ENCODE peak calls at places on chromosomes 16 and 17, in five cellular contexts. E, O, F, H and S are unnamed samples. For H3K27me3, the result is how much of the 10 kb centered on the place peaks cover.

GRCh38 chr16:65497571-65497970 is 375.7 kb upstream of the CDH11 start:
- DNase-seq in E (no peak), O (peak), F (no peak), H (no peak), S (no peak)

GRCh38 chr16:28974437-28975157 is at the start of gene SPNS1:
- DNase-seq in O (peak), E (peak), H (peak), F (peak), S (peak)

GRCh38 chr17:47853616-47854015 is 2.7 kb upstream of the SP6 start:
- DNase-seq in O (no peak), E (no peak), F (no peak), H (no peak), S (no peak)

GRCh38 chr16:84718-85452 is 6.9 kb downstream of the MPG start:
- DNase-seq in F (peak), H (peak), E (peak), O (peak), S (no peak)

GRCh38 chr16:19997264-19997663 is 76.4 kb downstream of the GPR139 start:
- DNase-seq in E (no peak), O (no peak), F (no peak), H (no peak), S (no peak)

GRCh38 chr16:57147381-57148191 is 38.3 kb downstream of the PSME3IP1 start:
- DNase-seq in F (no peak), E (no peak), O (peak), H (no peak), S (peak)

GRCh38 chr17:55037828-55038227 is 69.3 kb downstream of the STXBP4 start:
- DNase-seq in O (no peak), E (no peak), H (no peak), F (no peak), S (no peak)

GRCh38 chr16:17927015-17927414 is 409.5 kb downstream of the NPIPA8 start:
- DNase-seq in E (no peak), O (no peak), H (no peak), F (no peak), S (no peak)

GRCh38 chr16:88533381-88533831 is 36.8 kb upstream of the ZC3H18 start:
- DNase-seq in O (peak), F (no peak), E (peak), H (no peak), S (no peak)

GRCh38 chr16:57984443-57985203 is 13.7 kb upstream of the CNGB1 start:
- DNase-seq in H (peak), O (peak), F (peak), E (peak), S (peak)

GRCh38 chr16:20300312-20301097 is 26.8 kb downstream of the GP2 start:
- DNase-seq in E (no peak), F (no peak), O (peak), H (peak), S (peak)

GRCh38 chr17:77356690-77357201 is 216.0 kb downstream of the SEC14L1 start:
- DNase-seq in O (no peak), H (no peak), E (peak), F (peak), S (no peak)

GRCh38 chr16:61987474-61988012 is 48.7 kb downstream of the CDH8 start:
- DNase-seq in F (no peak), H (no peak), O (no peak), E (no peak), S (no peak)

GRCh38 chr17:1532836-1533602 is 16.6 kb upstream of the INPP5K start:
- DNase-seq in O (no peak), E (peak), F (no peak), H (no peak), S (peak)

GRCh38 chr17:64441772-64442549 is 7.0 kb upstream of the MILR1 start:
- DNase-seq in E (no peak), H (peak), O (peak), F (no peak), S (no peak)

GRCh38 chr17:35795007-35795870 is at the start of gene MMP28:
- DNase-seq in O (no peak), F (no peak), H (peak), E (no peak), S (peak)

GRCh38 chr16:85361441-85362118 is 249.3 kb upstream of the CIBAR2 start:
- DNase-seq in E (no peak), O (no peak), H (peak), F (no peak), S (no peak)

GRCh38 chr16:90077757-90078593 is 844 bp upstream of the PRDM7 start:
- DNase-seq in O (peak), H (peak), E (peak), F (no peak), S (peak)

GRCh38 chr16:8943001-8943763 is 20.5 kb downstream of the USP7 start:
- DNase-seq in F (no peak), H (no peak), E (no peak), O (no peak), S (no peak)

GRCh38 chr17:5237541-5238016 is 2.9 kb upstream of the SCIMP start:
- DNase-seq in H (peak), E (peak), F (no peak), O (peak), S (peak)

GRCh38 chr17:21252875-21253645 is at the start of gene NATD1:
- DNase-seq in H (peak), O (peak), E (peak), F (peak), S (peak)

GRCh38 chr17:45107286-45107685 is 25.0 kb downstream of the PLCD3 start:
- DNase-seq in F (no peak), H (no peak), O (no peak), E (no peak), S (peak)

GRCh38 chr16:12558641-12559040 is 245.0 kb downstream of the CPPED1 start:
- DNase-seq in F (no peak), E (no peak), H (no peak), O (no peak), S (no peak)

GRCh38 chr16:88596477-88596876 is 26.3 kb downstream of the ZC3H18 start:
- DNase-seq in O (no peak), E (no peak), H (no peak), F (no peak), S (no peak)

GRCh38 chr16:68227850-68228553 is 7.9 kb downstream of the ESRP2 start:
- DNase-seq in O (no peak), E (no peak), F (no peak), H (no peak), S (no peak)

GRCh38 chr16:48053346-48053745 is 102.4 kb downstream of the ABCC12 start:
- DNase-seq in O (peak), H (no peak), E (no peak), F (no peak), S (peak)

GRCh38 chr16:65532218-65532617 is 410.4 kb upstream of the CDH11 start:
- DNase-seq in H (no peak), O (no peak), E (no peak), F (no peak), S (no peak)

GRCh38 chr16:73092236-73092781 is 44.4 kb upstream of the ZFHX3 start:
- DNase-seq in F (no peak), O (no peak), H (no peak), E (no peak), S (no peak)

GRCh38 chr17:4899341-4900230 is at the start of gene C17orf107:
- DNase-seq in E (peak), H (peak), O (peak), F (peak), S (peak)

GRCh38 chr17:28406478-28406824 is 439 bp upstream of the SLC46A1 start:
- DNase-seq in F (no peak), O (no peak), E (no peak), H (no peak), S (peak)

GRCh38 chr17:35683588-35683987 is 47.9 kb upstream of the RASL10B start:
- DNase-seq in O (no peak), E (no peak), H (no peak), F (no peak), S (no peak)

GRCh38 chr16:3595110-3595486 is 16.3 kb downstream of the SLX4 start:
- DNase-seq in F (no peak), E (no peak), O (no peak), H (no peak), S (no peak)
- H3K27me3 ChIP-seq in F (under half), E (under half), O (under half), H (under half), S (under half)

GRCh38 chr17:6660101-6660500 is 8.5 kb downstream of the C17orf100 start:
- DNase-seq in O (no peak), H (no peak), F (no peak), E (no peak), S (no peak)
- H3K27me3 ChIP-seq in O (under half), H (half or more), F (under half), E (under half), S (under half)

DNA sequence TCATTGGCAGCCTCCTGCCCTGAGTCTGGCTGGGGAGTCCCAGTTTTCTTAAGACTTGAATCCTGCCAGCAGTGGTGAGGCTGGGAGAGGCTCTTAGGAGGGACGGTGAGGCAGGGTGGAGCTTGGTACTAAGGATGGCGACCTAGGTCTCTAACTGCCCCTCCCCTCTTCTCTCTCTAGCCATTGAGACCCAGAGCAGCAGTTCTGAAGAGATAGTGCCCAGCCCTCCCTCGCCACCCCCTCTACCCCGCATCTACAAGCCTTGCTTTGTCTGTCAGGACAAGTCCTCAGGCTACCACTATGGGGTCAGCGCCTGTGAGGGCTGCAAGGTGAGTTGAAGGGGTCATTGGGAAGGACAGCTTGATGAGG is 16.4 kb downstream of the GJD3 start:
- DNase-seq in E (no peak), H (no peak), F (no peak), O (no peak), S (peak)
- H3K27me3 ChIP-seq in E (under half), H (under half), F (under half), O (under half), S (under half)

GRCh38 chr17:81347437-81347836 is 47.8 kb upstream of the BAHCC1 start:
- DNase-seq in O (no peak), F (no peak), E (no peak), H (no peak), S (no peak)
- H3K27me3 ChIP-seq in O (under half), F (under half), E (under half), H (under half), S (half or more)

GRCh38 chr17:42072323-42073187 is 22.2 kb upstream of the C17orf113 start:
- DNase-seq in H (no peak), O (no peak), E (no peak), F (no peak), S (peak)
- H3K27me3 ChIP-seq in H (under half), O (half or more), E (under half), F (under half), S (under half)

GRCh38 chr17:73491648-73492047 is 152.6 kb downstream of the SDK2 start:
- DNase-seq in H (no peak), F (no peak), E (no peak), O (no peak), S (no peak)

GRCh38 chr17:73489333-73489732 is 154.9 kb downstream of the SDK2 start:
- DNase-seq in H (no peak), O (no peak), F (no peak), E (no peak), S (peak)

GRCh38 chr17:73489991-73490390 is 154.3 kb downstream of the SDK2 start:
- DNase-seq in H (no peak), E (no peak), F (no peak), O (no peak), S (no peak)

GRCh38 chr17:73492125-73492801 is 152.0 kb downstream of the SDK2 start:
- DNase-seq in O (no peak), F (no peak), H (no peak), E (no peak), S (no peak)

GRCh38 chr17:73490851-73491250 is 153.4 kb downstream of the SDK2 start:
- DNase-seq in E (no peak), O (no peak), F (no peak), H (no peak), S (no peak)
- H3K27me3 ChIP-seq in E (under half), O (under half), F (under half), H (under half), S (under half)

DNA sequence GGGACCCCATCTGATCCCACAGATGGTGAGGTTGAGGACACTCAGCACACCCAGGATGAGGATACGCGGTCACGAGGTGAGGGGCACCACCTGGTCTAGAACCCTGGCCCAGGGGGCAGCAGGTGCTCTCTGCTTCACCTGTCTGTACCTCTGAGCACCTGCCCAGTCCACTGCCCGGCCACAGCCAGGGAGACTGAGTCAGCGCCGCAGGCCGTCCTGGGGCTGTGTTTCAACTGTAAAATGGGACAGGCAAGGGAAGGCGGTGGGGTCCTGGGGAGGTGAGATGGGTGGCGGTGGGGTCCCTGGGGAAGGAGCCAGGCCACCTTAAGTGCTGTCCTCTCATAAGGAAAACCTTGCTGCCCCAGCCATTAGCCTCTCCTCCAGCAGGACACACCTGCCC is 60.4 kb downstream of the ENGASE start:
- DNase-seq in E (no peak), H (no peak), F (no peak), O (no peak), S (peak)
- H3K27me3 ChIP-seq in E (under half), H (under half), F (under half), O (under half), S (under half)

GRCh38 chr17:37744961-37745800 is at the start of gene HNF1B:
- DNase-seq in F (no peak), H (peak), O (no peak), E (no peak), S (peak)

GRCh38 chr17:37742762-37743611 is 1.9 kb downstream of the HNF1B start:
- DNase-seq in H (peak), O (no peak), E (no peak), F (no peak), S (peak)

GRCh38 chr17:37743612-37743874 is 1.3 kb downstream of the HNF1B start:
- DNase-seq in E (no peak), F (no peak), H (peak), O (no peak), S (peak)

GRCh38 chr17:37744633-37744927 is 279 bp downstream of the HNF1B start:
- DNase-seq in E (no peak), H (no peak), F (no peak), O (no peak), S (no peak)

DNA sequence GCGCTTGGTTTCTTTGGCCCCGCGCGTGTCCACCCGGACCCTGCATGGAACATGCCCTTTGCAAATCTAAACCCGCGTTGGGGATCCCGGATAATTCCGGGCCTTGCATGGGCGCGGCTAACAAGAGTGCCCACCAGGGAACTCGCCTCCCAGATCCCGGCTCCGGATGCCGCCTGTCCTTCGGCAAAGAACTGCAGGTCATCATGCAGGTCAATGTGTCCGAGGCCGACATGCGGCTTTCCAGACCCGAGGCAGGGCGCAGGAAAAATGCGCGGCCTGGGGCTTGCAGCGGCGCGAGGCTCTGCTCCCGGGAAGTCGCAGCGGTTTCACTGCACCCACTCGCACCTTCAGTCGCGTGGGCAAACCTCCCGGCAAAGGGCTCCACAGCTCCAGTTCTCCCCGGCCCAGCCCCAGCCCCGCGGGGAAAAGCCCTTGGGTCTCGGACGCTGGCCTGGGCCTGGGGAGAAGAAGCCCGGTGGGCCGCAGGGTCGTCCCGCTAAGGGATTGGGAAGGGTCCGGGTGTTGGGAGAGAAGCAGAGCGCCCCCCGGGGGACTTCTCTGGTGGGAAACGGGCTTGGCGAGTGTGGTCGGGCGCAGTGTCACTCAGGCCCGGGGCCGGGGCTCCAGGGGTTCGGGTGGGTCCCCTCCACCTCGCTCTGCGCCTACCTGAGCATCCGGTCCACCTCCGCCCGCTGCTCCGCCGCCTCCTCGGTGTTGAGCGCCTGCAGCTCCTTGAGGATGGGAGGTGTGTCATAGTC is 805 bp downstream of the HNF1B start:
- DNase-seq in O (no peak), E (no peak), H (peak), F (no peak), S (peak)
- H3K27me3 ChIP-seq in O (half or more), E (half or more), H (half or more), F (half or more), S (half or more)